ENCODE peak calls at places on chromosomes 12 and 14, in five cellular contexts. R is colonic mucosa, T is astrocyte, P is GM23248, Y is fibroblast of lung. X is an unnamed sample. For H3K4me1, the result is how much of the 10 kb centered on the place peaks cover.

GRCh38 chr12:56229819-56230448 is at the start of gene SLC39A5:
- DNase-seq in T (no peak), P (no peak), R (peak), Y (no peak), X (no peak)

GRCh38 chr12:106897082-106897481 is 58.6 kb upstream of the TMEM263 start:
- DNase-seq in T (no peak), P (peak), R (no peak), Y (no peak), X (no peak)

GRCh38 chr12:112182499-112182898 is 57.1 kb downstream of the TRAFD1 start:
- DNase-seq in P (peak), T (no peak), Y (peak), R (no peak), X (no peak)

GRCh38 chr12:22687677-22688076 is 62.7 kb downstream of the ETNK1 start:
- DNase-seq in R (no peak), T (peak), Y (peak), P (peak), X (peak)

GRCh38 chr12:132432721-132433577 is 57.0 kb upstream of the FBRSL1 start:
- DNase-seq in T (no peak), R (no peak), P (no peak), Y (no peak), X (no peak)

GRCh38 chr12:124946440-124946793 is 32.0 kb upstream of the UBC start:
- DNase-seq in T (no peak), Y (no peak), P (no peak), R (no peak), X (no peak)

GRCh38 chr14:67491741-67492504 is 3.4 kb upstream of the TMEM229B start:
- DNase-seq in T (no peak), R (no peak), P (peak), Y (peak), X (no peak)

GRCh38 chr12:953776-954175 is 4.3 kb upstream of the RAD52 start:
- DNase-seq in R (no peak), T (peak), P (peak), Y (peak), X (no peak)

GRCh38 chr14:76292561-76292960 is 83.4 kb upstream of the ESRRB start:
- DNase-seq in R (no peak), P (no peak), T (no peak), Y (no peak), X (no peak)

GRCh38 chr12:131917139-131917710 is 11.9 kb upstream of the PUS1 start:
- DNase-seq in T (no peak), R (no peak), P (no peak), Y (no peak), X (no peak)

GRCh38 chr14:101097109-101097793 is 193.7 kb upstream of the RTL1 start:
- DNase-seq in R (no peak), P (no peak), T (no peak), Y (no peak), X (no peak)

GRCh38 chr14:24612186-24612585 is 2.7 kb upstream of the GZMH start:
- DNase-seq in Y (no peak), R (no peak), P (no peak), T (no peak), X (peak)

GRCh38 chr14:103528158-103528511 is 861 bp upstream of the TRMT61A start:
- DNase-seq in R (peak), P (peak), Y (no peak), T (no peak), X (no peak)

GRCh38 chr14:21092147-21093011 is 6.1 kb downstream of the ZNF219 start:
- DNase-seq in R (peak), P (peak), T (no peak), Y (peak), X (peak)

GRCh38 chr12:31471823-31472222 is 119.1 kb downstream of the DENND5B start:
- DNase-seq in P (no peak), R (no peak), Y (peak), T (peak), X (no peak)

GRCh38 chr12:83027021-83027723 is 340.5 kb downstream of the TMTC2 start:
- DNase-seq in Y (no peak), R (no peak), P (no peak), T (no peak), X (no peak)

GRCh38 chr14:99838555-99839193 is 45.5 kb downstream of the EML1 start:
- DNase-seq in T (peak), Y (peak), R (no peak), P (no peak), X (no peak)

GRCh38 chr14:91202234-91202974 is 42.1 kb downstream of the GPR68 start:
- DNase-seq in Y (peak), T (peak), P (peak), R (peak), X (no peak)

GRCh38 chr12:95611676-95612309 is 60.5 kb upstream of the USP44 start:
- DNase-seq in R (no peak), Y (peak), T (peak), P (no peak), X (no peak)

GRCh38 chr14:94054401-94054800 is 26.6 kb downstream of the DDX24 start:
- DNase-seq in P (no peak), R (no peak), Y (no peak), T (no peak), X (no peak)

GRCh38 chr12:122086088-122086487 is 7.5 kb downstream of the MLXIP start:
- DNase-seq in P (no peak), T (no peak), Y (no peak), R (no peak), X (no peak)
- H3K9ac ChIP-seq in P (no peak), T (no peak), Y (no peak), R (no peak), X (no peak)

DNA sequence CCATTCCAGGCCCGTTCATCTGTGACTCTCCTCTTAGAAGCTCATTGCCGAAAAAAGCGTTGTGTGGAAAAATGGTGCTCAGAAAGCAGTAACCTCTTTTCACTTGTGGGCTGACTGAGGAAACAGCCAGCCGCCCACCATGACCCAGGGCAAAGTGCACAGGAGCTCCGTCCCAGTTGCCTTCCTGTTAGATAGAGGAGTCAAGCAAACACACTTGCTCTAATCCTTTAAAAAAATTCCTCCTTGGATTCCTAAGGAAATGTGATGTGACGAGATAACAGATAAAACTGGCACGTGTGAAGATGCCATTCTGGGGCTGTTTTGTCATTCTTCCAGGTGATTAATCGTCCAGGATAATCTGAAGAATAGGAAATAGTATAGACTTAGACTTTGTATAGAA is 396.8 kb upstream of the DDHD1 start:
- DNase-seq in P (no peak), T (no peak), Y (no peak), R (no peak), X (no peak)
- H3K4me1 ChIP-seq in P (under half), T (under half), Y (under half), R (under half), X (under half)

GRCh38 chr14:54651018-54651351 is 84.1 kb downstream of the SAMD4A start:
- DNase-seq in T (no peak), P (no peak), R (no peak), Y (no peak), X (no peak)

GRCh38 chr14:54652890-54653201 is 85.9 kb downstream of the SAMD4A start:
- DNase-seq in R (no peak), T (no peak), Y (no peak), P (no peak), X (no peak)

GRCh38 chr14:54651649-54652048 is 84.7 kb downstream of the SAMD4A start:
- DNase-seq in P (peak), Y (peak), R (no peak), T (peak), X (no peak)

GRCh38 chr14:54653764-54654469 is 87.0 kb downstream of the SAMD4A start:
- DNase-seq in P (peak), T (peak), R (no peak), Y (peak), X (no peak)

GRCh38 chr14:54652188-54652889 is 85.4 kb downstream of the SAMD4A start:
- DNase-seq in P (peak), Y (peak), T (peak), R (peak), X (no peak)
- H3K9ac ChIP-seq in P (peak), Y (peak), T (peak), R (no peak), X (no peak)

GRCh38 chr12:28963554-28963953 is 185.5 kb upstream of the FAR2 start:
- DNase-seq in T (peak), P (peak), Y (peak), R (no peak), X (peak)

GRCh38 chr12:28961948-28962384 is 187.1 kb upstream of the FAR2 start:
- DNase-seq in T (peak), R (no peak), Y (peak), P (no peak), X (peak)

GRCh38 chr12:28966049-28966778 is 182.9 kb upstream of the FAR2 start:
- DNase-seq in Y (peak), P (no peak), T (peak), R (no peak), X (no peak)

GRCh38 chr12:28967426-28967825 is 181.7 kb upstream of the FAR2 start:
- DNase-seq in P (no peak), R (no peak), Y (no peak), T (no peak), X (no peak)
- H3K4me1 ChIP-seq in P (under half), R (under half), Y (under half), T (under half), X (under half)